ENCODE peak calls at places on chromosomes 11 and 22, in four cellular contexts. R is spleen, A is transverse colon, V is stomach. J is an unnamed sample.

GRCh38 chr11:69344570-69345145 is 50.7 kb downstream of the MYEOV start:
- DNase-seq in R (no peak), A (no peak), V (no peak), J (no peak)

GRCh38 chr11:35796542-35796941 is 134.0 kb downstream of the TRIM44 start:
- DNase-seq in R (no peak), A (no peak), V (no peak), J (no peak)

GRCh38 chr11:85810871-85811611 is at the start of gene SYTL2:
- DNase-seq in R (peak; percentile 92), A (peak; percentile 88), V (peak; percentile 82), J (peak; percentile 79)

GRCh38 chr22:19527861-19528417 is 3.7 kb upstream of the CLDN5 start:
- DNase-seq in R (peak; percentile 51), A (no peak), V (no peak), J (no peak)

GRCh38 chr11:79486239-79486984 is 45.6 kb upstream of the TENM4 start:
- DNase-seq in R (no peak), A (no peak), V (no peak), J (no peak)

GRCh38 chr11:15057352-15057751 is 16.0 kb upstream of the CALCB start:
- DNase-seq in R (no peak), A (no peak), V (no peak), J (no peak)

GRCh38 chr22:38170469-38170868 is 11.2 kb downstream of the PLA2G6 start:
- DNase-seq in R (no peak), A (no peak), V (no peak), J (peak; percentile 44)

GRCh38 chr11:88175004-88175706 is at the start of gene RAB38:
- DNase-seq in R (peak; percentile 77), A (peak; percentile 58), V (peak; percentile 64), J (peak; percentile 66)

GRCh38 chr11:94774345-94774744 is 6.2 kb downstream of the AMOTL1 start:
- DNase-seq in R (no peak), A (no peak), V (no peak), J (no peak)

GRCh38 chr22:24093855-24094254 is 82.8 kb downstream of the CABIN1 start:
- DNase-seq in R (peak; percentile 27), A (no peak), V (no peak), J (peak; percentile 43)

DNA sequence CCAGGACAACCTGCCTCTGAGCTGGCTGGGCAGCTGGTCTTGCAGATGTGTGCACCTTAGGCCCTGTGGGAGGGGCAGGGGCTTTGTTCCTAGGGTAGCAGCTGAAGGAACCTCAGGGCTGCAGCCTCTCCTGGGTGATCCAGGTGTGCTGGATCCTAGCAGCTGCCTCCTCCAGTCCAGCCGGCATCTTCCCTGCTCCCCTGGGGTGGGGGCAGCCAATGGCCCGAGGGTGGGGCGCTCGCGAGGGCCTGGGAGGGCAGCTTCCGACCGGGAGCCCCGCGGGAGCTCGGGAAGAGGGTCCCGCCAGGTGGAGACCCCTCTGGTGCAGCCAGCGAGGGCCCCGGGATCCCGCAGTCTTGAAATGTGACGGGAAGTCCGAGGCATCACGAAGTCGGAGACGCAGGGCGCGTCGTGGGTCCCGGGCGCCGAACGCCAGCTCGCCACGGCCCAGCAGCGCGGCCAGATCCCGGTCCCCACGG is 1.7 kb downstream of the IFITM1 start:
- DNase-seq in R (peak; percentile 84), A (no peak), V (no peak), J (no peak)
- H3K4me3 ChIP-seq in R (peak overlapping the region; percentile 69), A (peak overlapping the region; percentile 39), V (peak overlapping the region; percentile 51), J (peak overlapping the region; percentile 53)

DNA sequence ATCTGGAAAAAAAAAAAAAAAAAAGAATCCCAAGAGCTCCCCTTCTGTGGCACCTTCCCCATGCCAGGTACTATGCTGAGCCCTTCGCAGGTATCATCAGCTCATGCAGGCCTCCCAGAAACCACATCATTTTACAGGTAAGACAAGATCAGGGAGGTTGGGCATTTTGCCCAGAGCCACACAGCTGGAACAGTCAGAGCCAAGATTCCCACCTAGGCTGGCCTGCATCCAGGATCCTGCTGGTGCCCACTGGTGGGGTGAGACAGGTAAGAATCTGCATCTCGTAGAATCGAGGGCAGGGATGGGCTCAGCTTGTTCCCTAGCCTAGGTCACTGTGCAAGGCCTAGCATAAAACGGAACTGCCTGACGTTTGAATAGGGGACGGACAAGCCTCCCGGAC is 15.7 kb upstream of the MEN1 start:
- DNase-seq in R (no peak), A (no peak), V (no peak), J (no peak)
- TF ChIP-seq CTCF in R (no peak), A (no peak), V (no peak), J (no peak)

GRCh38 chr11:123977731-123978347 is at the start of gene OR10S1:
- DNase-seq in R (no peak), A (no peak), V (no peak), J (no peak)
- TF ChIP-seq POLR2AphosphoS5 in R (no peak), A (no peak), V (no peak), J (no peak)

GRCh38 chr22:41757507-41757906 is 43.0 kb upstream of the CCDC134 start:
- DNase-seq in R (no peak), A (no peak), V (no peak), J (no peak)

GRCh38 chr22:41758231-41758630 is 42.2 kb upstream of the CCDC134 start:
- DNase-seq in R (no peak), A (no peak), V (no peak), J (no peak)

GRCh38 chr22:41746563-41747400 is 47.5 kb downstream of the MEI1 start:
- DNase-seq in R (peak; percentile 81), A (peak; percentile 77), V (peak; percentile 78), J (peak; percentile 82)

GRCh38 chr22:41752011-41752975 is 48.2 kb upstream of the CCDC134 start:
- DNase-seq in R (no peak), A (no peak), V (no peak), J (no peak)
- H3K4me3 ChIP-seq in R (no peak overlapping the region), A (no peak overlapping the region), V (no peak overlapping the region), J (no peak overlapping the region)

GRCh38 chr11:11899401-11899800 is 57.6 kb downstream of the USP47 start:
- DNase-seq in R (no peak), A (no peak), V (no peak), J (no peak)
- TF ChIP-seq CTCF in R (no peak), A (no peak), V (no peak), J (no peak)

GRCh38 chr11:65100674-65101350 is 4.8 kb downstream of the VPS51 start:
- DNase-seq in R (no peak), A (no peak), V (no peak), J (no peak)

GRCh38 chr11:65107078-65107477 is 4.6 kb upstream of the TM7SF2 start:
- DNase-seq in R (peak; percentile 54), A (no peak), V (no peak), J (no peak)

GRCh38 chr11:65104628-65105027 is 7.0 kb upstream of the TM7SF2 start:
- DNase-seq in R (no peak), A (no peak), V (no peak), J (no peak)

GRCh38 chr11:65103476-65103875 is 7.5 kb downstream of the VPS51 start:
- DNase-seq in R (no peak), A (no peak), V (no peak), J (no peak)

DNA sequence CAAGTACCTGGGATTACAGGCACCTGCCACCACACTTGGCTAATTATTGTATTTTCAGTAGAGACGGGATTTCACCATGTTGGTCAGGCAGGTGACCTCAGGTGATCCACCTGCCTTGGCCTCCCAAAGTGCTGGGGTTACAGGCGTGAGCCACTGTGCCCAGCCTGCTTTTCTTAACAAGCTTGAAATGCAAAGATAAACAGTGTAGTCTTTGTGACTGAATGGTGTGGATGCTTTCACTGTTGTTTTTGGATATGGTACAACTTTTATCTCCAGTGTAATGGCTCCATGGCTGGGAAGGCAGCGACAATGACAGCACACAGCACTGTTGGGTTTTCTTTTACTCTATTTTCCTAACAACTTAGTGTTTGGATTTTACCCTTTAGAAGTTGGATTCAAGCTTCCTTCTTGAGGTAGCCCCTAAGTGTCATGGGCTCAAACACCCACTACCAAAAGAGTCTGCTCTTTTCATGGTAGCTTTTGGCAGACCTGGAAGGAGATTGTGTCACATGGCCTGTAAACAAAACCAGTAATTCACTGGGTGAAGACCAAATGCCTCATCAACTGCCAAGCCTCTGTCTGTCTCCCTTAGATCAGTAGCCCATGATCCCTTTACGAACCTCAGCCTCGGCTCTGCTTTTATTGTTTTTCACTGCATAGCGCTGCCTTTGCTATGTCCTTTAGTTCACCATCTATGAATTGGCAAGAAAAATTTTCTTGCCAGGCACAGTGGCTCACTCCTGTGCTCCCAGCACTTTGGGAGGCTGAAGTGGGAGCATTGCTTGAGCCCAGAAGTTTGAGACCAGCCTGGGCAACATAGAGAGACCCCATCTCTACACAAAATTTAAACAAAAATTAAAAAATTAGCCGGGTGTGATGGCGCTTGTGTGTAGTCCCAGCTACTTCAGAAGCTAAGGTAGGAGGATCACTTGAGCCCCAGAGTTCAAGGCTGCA is 6.4 kb downstream of the VPS51 start:
- DNase-seq in R (no peak), A (no peak), V (peak; percentile 68), J (no peak)
- TF ChIP-seq POLR2AphosphoS5 in R (no peak), A (no peak), V (no peak), J (no peak)

GRCh38 chr22:27851974-27852713 is 50.6 kb upstream of the MN1 start:
- DNase-seq in R (no peak), A (no peak), V (no peak), J (no peak)
- H3K4me3 ChIP-seq in R (no peak overlapping the region), A (no peak overlapping the region), V (no peak overlapping the region), J (no peak overlapping the region)

DNA sequence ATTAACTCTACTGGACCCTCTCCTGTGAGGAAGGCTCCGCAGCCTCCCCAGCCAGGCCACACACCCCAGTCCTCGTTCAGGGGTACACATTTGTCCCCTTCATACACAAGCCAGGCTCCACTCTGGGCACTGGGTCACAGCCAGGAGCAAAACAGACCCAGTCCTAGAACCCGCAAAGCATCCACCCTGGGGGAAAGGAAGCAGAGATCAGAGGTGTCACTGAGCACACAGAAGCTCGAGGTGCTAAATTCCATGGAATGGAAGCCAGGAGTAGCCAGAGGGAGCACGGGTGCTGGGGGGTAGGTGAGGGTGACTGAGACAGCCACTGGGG is 43.6 kb upstream of the TH start:
- DNase-seq in R (no peak), A (no peak), V (no peak), J (no peak)
- TF ChIP-seq CTCF in R (no peak), A (no peak), V (no peak), J (no peak)

GRCh38 chr11:130003717-130004001 is 1.0 kb upstream of the PRDM10 start:
- DNase-seq in R (no peak), A (peak; percentile 82), V (no peak), J (no peak)

GRCh38 chr11:130000552-130001176 is 2.0 kb downstream of the PRDM10 start:
- DNase-seq in R (no peak), A (no peak), V (no peak), J (no peak)

GRCh38 chr11:130001491-130002351 is 914 bp downstream of the PRDM10 start:
- DNase-seq in R (no peak), A (peak; percentile 44), V (peak; percentile 40), J (peak; percentile 81)

GRCh38 chr11:130002846-130003716 is 446 bp upstream of the PRDM10 start:
- DNase-seq in R (peak; percentile 98), A (peak; percentile 94), V (peak; percentile 93), J (peak; percentile 97)

DNA sequence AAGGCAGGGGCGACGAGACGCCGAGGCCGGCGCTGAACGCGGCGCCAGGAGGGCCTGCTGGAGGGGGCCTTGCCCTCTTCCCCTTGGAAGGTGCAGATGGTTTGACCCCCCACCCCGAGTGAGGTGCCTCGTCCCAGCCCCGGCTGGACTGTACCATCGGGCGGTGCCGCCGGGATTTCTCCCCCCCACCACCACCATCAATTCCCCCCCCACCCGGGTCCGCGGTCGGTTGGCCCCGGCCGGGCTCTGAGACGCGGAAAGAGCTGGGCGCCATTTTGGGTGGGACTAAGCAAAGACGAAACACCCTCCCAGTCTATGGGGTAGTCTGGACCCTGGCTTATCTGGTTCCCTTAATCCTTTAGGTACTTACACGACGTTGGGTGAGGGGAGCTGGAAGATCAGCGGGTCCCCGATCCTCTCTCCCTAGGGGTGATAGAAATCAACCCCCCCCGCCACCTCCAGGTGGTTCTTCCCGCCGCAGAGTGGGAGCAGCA is at the start of gene PRDM10:
- DNase-seq in R (peak; percentile 97), A (peak; percentile 93), V (peak; percentile 92), J (peak; percentile 95)
- TF ChIP-seq POLR2AphosphoS5 in R (peak; percentile 30), A (peak; percentile 69), V (no peak), J (no peak)